ENCODE peak calls at places on chromosome 4, in nine cellular contexts. U, L, K, A, V, W, X, E and B are unnamed samples.
A peak's percentile ranks its signal among the peaks of the same experiment; 100 is the strongest.

GRCh38 chr4:143768007-143768591 is 67.6 kb upstream of the FREM3 start:
- DNase-seq in V (no peak), K (no peak), U (no peak), A (no peak), W (no peak), E (no peak), X (no peak), L (no peak), B (no peak)

GRCh38 chr4:128660361-128660964 is 149.0 kb upstream of the JADE1 start:
- DNase-seq in W (no peak), U (no peak), V (no peak), X (no peak), A (no peak), K (no peak), L (no peak), E (no peak), B (no peak)

GRCh38 chr4:74840931-74841330 is 46.6 kb upstream of the BTC start:
- DNase-seq in V (no peak), L (no peak), X (no peak), A (no peak), W (no peak), K (no peak), U (no peak), E (no peak), B (no peak)

GRCh38 chr4:82422616-82423015 is 7.6 kb downstream of the HNRNPDL start:
- DNase-seq in X (no peak), L (peak; percentile 55), K (no peak), V (no peak), U (no peak), A (no peak), E (peak; percentile 29), W (no peak), B (no peak)

GRCh38 chr4:130985371-130985770 is 1889.4 kb downstream of the C4orf33 start:
- DNase-seq in W (no peak), L (no peak), K (no peak), E (no peak), X (no peak), A (no peak), V (no peak), U (no peak), B (no peak)

GRCh38 chr4:31983246-31983645 is 1263.1 kb downstream of the PCDH7 start:
- DNase-seq in A (no peak), L (no peak), K (no peak), X (no peak), W (no peak), U (no peak), V (no peak), E (no peak), B (no peak)

GRCh38 chr4:105619193-105619931 is 66.9 kb downstream of the ARHGEF38 start:
- DNase-seq in L (no peak), E (peak; percentile 45), W (no peak), U (peak; percentile 85), X (peak; percentile 55), A (no peak), V (no peak), K (peak; percentile 64), B (no peak)

GRCh38 chr4:168882650-168883233 is 127.3 kb downstream of the CBR4 start:
- DNase-seq in L (no peak), U (no peak), E (no peak), X (no peak), K (no peak), V (no peak), W (no peak), A (no peak), B (peak; percentile 69)

GRCh38 chr4:87119965-87120364 is 100.5 kb downstream of the KLHL8 start:
- DNase-seq in L (no peak), W (no peak), A (no peak), V (no peak), E (no peak), U (no peak), K (no peak), X (no peak), B (no peak)

GRCh38 chr4:77911842-77912450 is 49.3 kb downstream of the MRPL1 start:
- DNase-seq in W (no peak), A (no peak), K (no peak), V (no peak), E (no peak), U (no peak), L (no peak), X (no peak), B (no peak)

GRCh38 chr4:8599657-8600056 is 7.1 kb downstream of the CPZ start:
- DNase-seq in X (no peak), U (peak; percentile 57), A (no peak), W (no peak), V (no peak), L (no peak), K (no peak), E (no peak), B (no peak)